ENCODE peak calls at places on chromosome 21, in seven cellular contexts. N is CD4-positive, alpha-beta memory T cell; O is neuronal stem cell; T is tibial nerve; K is IMR-90; G is A549; D is heart right ventricle. L is an unnamed sample.

GRCh38 chr21:36848875-36849274 is 117.6 kb downstream of the HLCS start:
- DNase-seq in G (no peak), O (no peak), T (no peak), N (no peak), D (no peak), K (no peak), L (no peak)

GRCh38 chr21:41695513-41695912 is 71.3 kb downstream of the RIPK4 start:
- DNase-seq in T (no peak), K (no peak), O (no peak), D (no peak), N (no peak), G (no peak), L (no peak)

GRCh38 chr21:15264084-15264483 is 199.3 kb upstream of the NRIP1 start:
- DNase-seq in O (no peak), D (no peak), T (no peak), G (no peak), K (no peak), N (no peak), L (no peak)

GRCh38 chr21:34846601-34847112 is 177.9 kb downstream of the CLIC6 start:
- DNase-seq in N (no peak), O (peak), G (peak), D (no peak), T (no peak), K (peak), L (no peak)

GRCh38 chr21:23093259-23093658 is 2095.1 kb downstream of the NCAM2 start:
- DNase-seq in T (no peak), D (no peak), G (no peak), O (no peak), K (no peak), N (no peak), L (no peak)

GRCh38 chr21:22536511-22536910 is 1538.3 kb downstream of the NCAM2 start:
- DNase-seq in N (no peak), D (no peak), G (no peak), O (no peak), T (no peak), K (no peak), L (no peak)

GRCh38 chr21:37582613-37583012 is 216.0 kb downstream of the DYRK1A start:
- DNase-seq in T (no peak), N (no peak), K (peak), O (no peak), D (peak), G (peak), L (no peak)

GRCh38 chr21:31326478-31327247 is 17.4 kb downstream of the TIAM1 start:
- DNase-seq in T (no peak), N (peak), D (no peak), O (no peak), K (no peak), G (no peak), L (no peak)

GRCh38 chr21:37878946-37879660 is 37.2 kb downstream of the KCNJ6 start:
- DNase-seq in G (peak), O (no peak), N (no peak), D (no peak), T (no peak), K (peak), L (no peak)

GRCh38 chr21:42609806-42610205 is 43.6 kb upstream of the PDE9A start:
- DNase-seq in D (no peak), O (no peak), T (no peak), K (no peak), G (no peak), N (peak), L (no peak)

GRCh38 chr21:35989185-35989735 is 71.1 kb downstream of the SETD4 start:
- DNase-seq in G (no peak), T (peak), K (no peak), N (no peak), D (no peak), O (no peak), L (peak)

GRCh38 chr21:38072489-38072888 is 156.2 kb upstream of the KCNJ6 start:
- DNase-seq in T (no peak), G (no peak), O (no peak), N (no peak), K (no peak), D (no peak), L (no peak)

GRCh38 chr21:17159697-17160096 is 353.1 kb upstream of the CXADR start:
- DNase-seq in N (no peak), G (no peak), T (no peak), D (no peak), K (no peak), O (no peak), L (no peak)
- H3K27ac ChIP-seq in N (no peak), G (no peak), T (no peak), D (no peak), K (no peak), O (no peak), L (no peak)

GRCh38 chr21:33268736-33269441 is 2.7 kb downstream of the IL10RB start:
- DNase-seq in D (no peak), N (peak), K (no peak), O (no peak), T (no peak), G (no peak), L (no peak)
- H3K4me3 ChIP-seq in D (no peak), N (no peak), K (no peak), O (peak), T (no peak), G (no peak), L (no peak)

GRCh38 chr21:26794597-26795397 is 50.4 kb downstream of the ADAMTS1 start:
- DNase-seq in N (no peak), G (no peak), K (peak), D (no peak), O (no peak), T (no peak), L (no peak)
- H3K27ac ChIP-seq in N (no peak), G (no peak), K (peak), D (peak), O (no peak), T (peak), L (no peak)

DNA sequence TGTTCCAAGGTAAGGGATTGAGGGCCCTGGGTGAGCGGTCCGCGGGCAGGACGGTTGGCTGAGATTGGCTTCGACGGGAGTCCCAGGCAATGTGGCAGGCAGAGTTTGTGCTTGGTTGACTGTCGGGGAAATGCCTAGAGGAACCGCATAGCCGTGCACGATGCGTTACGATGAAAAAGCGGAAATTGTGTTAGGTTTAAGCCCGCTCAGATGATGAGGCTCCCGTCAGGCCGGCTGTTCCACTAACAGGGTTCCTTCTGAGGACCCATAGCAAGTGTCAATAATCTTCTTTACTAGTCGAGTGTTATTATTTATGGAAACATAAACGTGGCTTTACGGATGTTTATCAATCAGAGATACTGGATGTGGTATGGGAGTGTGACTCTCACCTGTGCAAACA is 117.8 kb upstream of the COL6A1 start:
- DNase-seq in O (no peak), N (no peak), D (no peak), K (no peak), G (no peak), T (no peak), L (no peak)
- H3K4me3 ChIP-seq in O (no peak), N (no peak), D (no peak), K (no peak), G (no peak), T (no peak), L (no peak)

GRCh38 chr21:29232601-29233541 is 65.9 kb upstream of the BACH1 start:
- DNase-seq in D (no peak), K (peak), G (no peak), N (no peak), T (no peak), O (no peak), L (no peak)
- H3K27ac ChIP-seq in D (no peak), K (no peak), G (no peak), N (no peak), T (no peak), O (no peak), L (no peak)

GRCh38 chr21:45032977-45033705 is 41.2 kb upstream of the ADARB1 start:
- DNase-seq in D (no peak), G (no peak), N (no peak), O (no peak), T (no peak), K (no peak), L (peak)
- H3K4me3 ChIP-seq in D (no peak), G (no peak), N (no peak), O (no peak), T (peak), K (no peak), L (peak)

L was measured in tibial artery.